ENCODE peak calls at places on chromosome 1, in ten cellular contexts. One of them, this sample, is unnamed.

GRCh38 chr1:184838374-184838995 is 83.8 kb upstream of the EDEM3 start:
- DNase-seq in epithelial cell of esophagus: peak; percentile 96
- DNase-seq in body of pancreas: peak; percentile 72
- DNase-seq in SK-N-SH: peak; percentile 9
- DNase-seq in IMR-90: peak; percentile 95
- DNase-seq in bronchial epithelial cell: peak; percentile 94
- DNase-seq in breast epithelium: peak; percentile 62
- DNase-seq in tibial artery: peak; percentile 88
- DNase-seq in AG09309: peak; percentile 94
- DNase-seq in CD8-positive, alpha-beta T cell: no peak
- DNase-seq in this sample: no peak

GRCh38 chr1:182473553-182473952 is 23.6 kb downstream of the RGSL1 start:
- DNase-seq in bronchial epithelial cell: no peak
- DNase-seq in tibial artery: no peak
- DNase-seq in AG09309: no peak
- DNase-seq in breast epithelium: no peak
- DNase-seq in IMR-90: no peak
- DNase-seq in body of pancreas: no peak
- DNase-seq in CD8-positive, alpha-beta T cell: no peak
- DNase-seq in SK-N-SH: no peak
- DNase-seq in epithelial cell of esophagus: no peak
- DNase-seq in this sample: no peak

GRCh38 chr1:22639286-22639685 is 2.9 kb downstream of the C1QA start:
- DNase-seq in breast epithelium: no peak
- DNase-seq in bronchial epithelial cell: no peak
- DNase-seq in IMR-90: peak; percentile 67
- DNase-seq in AG09309: peak; percentile 2
- DNase-seq in tibial artery: no peak
- DNase-seq in epithelial cell of esophagus: peak; percentile 14
- DNase-seq in CD8-positive, alpha-beta T cell: no peak
- DNase-seq in body of pancreas: no peak
- DNase-seq in SK-N-SH: no peak
- DNase-seq in this sample: peak; percentile 27

GRCh38 chr1:42847111-42847580 is 733 bp downstream of the ZNF691 start:
- DNase-seq in SK-N-SH: no peak
- DNase-seq in AG09309: no peak
- DNase-seq in epithelial cell of esophagus: no peak
- DNase-seq in body of pancreas: no peak
- DNase-seq in IMR-90: no peak
- DNase-seq in CD8-positive, alpha-beta T cell: no peak
- DNase-seq in bronchial epithelial cell: no peak
- DNase-seq in tibial artery: no peak
- DNase-seq in breast epithelium: no peak
- DNase-seq in this sample: no peak

GRCh38 chr1:231691618-231692259 is 65.1 kb downstream of the DISC1 start:
- DNase-seq in AG09309: no peak
- DNase-seq in epithelial cell of esophagus: peak; percentile 49
- DNase-seq in breast epithelium: no peak
- DNase-seq in tibial artery: no peak
- DNase-seq in IMR-90: peak; percentile 47
- DNase-seq in body of pancreas: no peak
- DNase-seq in SK-N-SH: peak; percentile 56
- DNase-seq in bronchial epithelial cell: peak; percentile 66
- DNase-seq in CD8-positive, alpha-beta T cell: no peak
- DNase-seq in this sample: no peak

GRCh38 chr1:216212826-216213225 is 210.4 kb downstream of the USH2A start:
- DNase-seq in breast epithelium: no peak
- DNase-seq in IMR-90: no peak
- DNase-seq in body of pancreas: no peak
- DNase-seq in tibial artery: no peak
- DNase-seq in CD8-positive, alpha-beta T cell: no peak
- DNase-seq in SK-N-SH: no peak
- DNase-seq in AG09309: no peak
- DNase-seq in bronchial epithelial cell: no peak
- DNase-seq in epithelial cell of esophagus: no peak
- DNase-seq in this sample: no peak

GRCh38 chr1:63665824-63666223 is 72.6 kb downstream of the PGM1 start:
- DNase-seq in bronchial epithelial cell: no peak
- DNase-seq in breast epithelium: no peak
- DNase-seq in SK-N-SH: no peak
- DNase-seq in tibial artery: no peak
- DNase-seq in IMR-90: no peak
- DNase-seq in CD8-positive, alpha-beta T cell: no peak
- DNase-seq in epithelial cell of esophagus: no peak
- DNase-seq in AG09309: no peak
- DNase-seq in body of pancreas: no peak
- DNase-seq in this sample: no peak

GRCh38 chr1:15196807-15197530 is 43.4 kb downstream of the TMEM51 start:
- DNase-seq in breast epithelium: peak; percentile 2
- DNase-seq in body of pancreas: peak; percentile 76
- DNase-seq in AG09309: no peak
- DNase-seq in CD8-positive, alpha-beta T cell: no peak
- DNase-seq in SK-N-SH: peak; percentile 41
- DNase-seq in epithelial cell of esophagus: peak; percentile 55
- DNase-seq in tibial artery: no peak
- DNase-seq in bronchial epithelial cell: peak; percentile 41
- DNase-seq in IMR-90: no peak
- DNase-seq in this sample: peak; percentile 76

GRCh38 chr1:227942716-227943261 is 4.9 kb downstream of the WNT9A start:
- DNase-seq in IMR-90: no peak
- DNase-seq in breast epithelium: peak; percentile 40
- DNase-seq in bronchial epithelial cell: no peak
- DNase-seq in SK-N-SH: peak; percentile 21
- DNase-seq in tibial artery: peak; percentile 60
- DNase-seq in CD8-positive, alpha-beta T cell: no peak
- DNase-seq in body of pancreas: no peak
- DNase-seq in epithelial cell of esophagus: no peak
- DNase-seq in AG09309: no peak
- DNase-seq in this sample: no peak

GRCh38 chr1:54649130-54649898 is 7.7 kb downstream of the MROH7 start:
- DNase-seq in AG09309: no peak
- DNase-seq in body of pancreas: no peak
- DNase-seq in CD8-positive, alpha-beta T cell: no peak
- DNase-seq in SK-N-SH: no peak
- DNase-seq in breast epithelium: no peak
- DNase-seq in IMR-90: no peak
- DNase-seq in tibial artery: no peak
- DNase-seq in bronchial epithelial cell: no peak
- DNase-seq in epithelial cell of esophagus: no peak
- DNase-seq in this sample: peak; percentile 73

GRCh38 chr1:89451011-89451410 is 73.6 kb upstream of the LRRC8B start:
- DNase-seq in epithelial cell of esophagus: peak; percentile 74
- DNase-seq in tibial artery: no peak
- DNase-seq in AG09309: peak; percentile 13
- DNase-seq in breast epithelium: no peak
- DNase-seq in body of pancreas: no peak
- DNase-seq in CD8-positive, alpha-beta T cell: no peak
- DNase-seq in IMR-90: peak; percentile 11
- DNase-seq in bronchial epithelial cell: peak; percentile 82
- DNase-seq in SK-N-SH: no peak
- DNase-seq in this sample: no peak

GRCh38 chr1:47226121-47226977 is 5.7 kb downstream of the TAL1 start:
- DNase-seq in epithelial cell of esophagus: no peak
- DNase-seq in AG09309: no peak
- DNase-seq in bronchial epithelial cell: no peak
- DNase-seq in SK-N-SH: no peak
- DNase-seq in breast epithelium: no peak
- DNase-seq in body of pancreas: no peak
- DNase-seq in IMR-90: no peak
- DNase-seq in CD8-positive, alpha-beta T cell: no peak
- DNase-seq in tibial artery: no peak
- DNase-seq in this sample: no peak

GRCh38 chr1:243718893-243719292 is 131.2 kb downstream of the AKT3 start:
- DNase-seq in bronchial epithelial cell: peak; percentile 50
- DNase-seq in tibial artery: no peak
- DNase-seq in breast epithelium: no peak
- DNase-seq in SK-N-SH: no peak
- DNase-seq in AG09309: peak; percentile 54
- DNase-seq in IMR-90: peak; percentile 85
- DNase-seq in epithelial cell of esophagus: peak; percentile 34
- DNase-seq in body of pancreas: no peak
- DNase-seq in CD8-positive, alpha-beta T cell: no peak
- DNase-seq in this sample: no peak

GRCh38 chr1:187042538-187042937 is 213.8 kb downstream of the PLA2G4A start:
- DNase-seq in epithelial cell of esophagus: no peak
- DNase-seq in body of pancreas: no peak
- DNase-seq in CD8-positive, alpha-beta T cell: no peak
- DNase-seq in bronchial epithelial cell: no peak
- DNase-seq in IMR-90: no peak
- DNase-seq in breast epithelium: no peak
- DNase-seq in AG09309: no peak
- DNase-seq in tibial artery: no peak
- DNase-seq in SK-N-SH: no peak
- DNase-seq in this sample: no peak

GRCh38 chr1:168643152-168643551 is 66.7 kb downstream of the XCL1 start:
- DNase-seq in CD8-positive, alpha-beta T cell: no peak
- DNase-seq in SK-N-SH: no peak
- DNase-seq in breast epithelium: no peak
- DNase-seq in AG09309: peak; percentile 33
- DNase-seq in body of pancreas: no peak
- DNase-seq in IMR-90: no peak
- DNase-seq in epithelial cell of esophagus: no peak
- DNase-seq in bronchial epithelial cell: no peak
- DNase-seq in tibial artery: no peak
- DNase-seq in this sample: no peak

GRCh38 chr1:206631085-206631509 is 4.2 kb upstream of the DYRK3 start:
- DNase-seq in breast epithelium: no peak
- DNase-seq in CD8-positive, alpha-beta T cell: no peak
- DNase-seq in tibial artery: no peak
- DNase-seq in SK-N-SH: peak; percentile 58
- DNase-seq in bronchial epithelial cell: peak; percentile 72
- DNase-seq in body of pancreas: peak; percentile 81
- DNase-seq in epithelial cell of esophagus: peak; percentile 67
- DNase-seq in AG09309: peak; percentile 67
- DNase-seq in IMR-90: peak; percentile 93
- DNase-seq in this sample: peak; percentile 27

DNA sequence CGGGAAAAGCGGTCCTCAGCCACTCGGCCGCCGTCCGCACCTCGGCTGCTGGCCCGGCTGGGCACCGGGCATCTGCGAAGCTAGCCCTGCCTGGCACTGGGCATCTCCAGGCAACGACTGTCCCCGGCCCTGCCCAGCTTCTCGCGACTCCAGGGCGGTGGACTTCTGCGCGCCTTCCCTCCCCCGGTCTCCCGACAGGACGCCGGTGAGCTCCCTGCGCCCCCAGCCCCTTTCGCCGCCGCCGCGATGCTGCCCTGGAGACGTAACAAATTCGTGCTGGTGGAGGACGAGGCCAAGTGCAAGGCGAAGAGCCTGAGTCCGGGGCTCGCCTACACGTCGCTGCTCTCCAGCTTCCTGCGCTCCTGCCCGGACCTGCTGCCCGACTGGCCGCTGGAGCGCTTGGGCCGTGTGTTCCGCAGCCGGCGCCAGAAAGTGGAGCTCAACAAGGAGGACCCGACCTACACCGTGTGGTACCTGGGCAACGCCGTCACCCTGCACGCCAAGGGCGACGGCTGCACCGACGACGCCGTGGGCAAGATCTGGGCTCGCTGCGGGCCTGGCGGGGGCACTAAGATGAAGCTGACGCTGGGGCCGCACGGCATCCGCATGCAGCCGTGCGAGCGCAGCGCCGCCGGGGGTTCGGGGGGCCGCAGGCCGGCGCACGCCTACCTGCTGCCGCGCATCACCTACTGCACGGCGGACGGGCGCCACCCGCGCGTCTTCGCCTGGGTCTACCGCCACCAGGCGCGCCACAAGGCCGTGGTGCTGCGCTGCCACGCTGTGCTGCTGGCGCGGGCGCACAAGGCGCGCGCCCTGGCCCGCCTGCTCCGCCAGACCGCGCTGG is 577 bp downstream of the FAM43B start:
- DNase-seq in AG09309: no peak
- DNase-seq in IMR-90: peak; percentile 11
- DNase-seq in tibial artery: no peak
- DNase-seq in epithelial cell of esophagus: peak; percentile 46
- DNase-seq in body of pancreas: no peak
- DNase-seq in breast epithelium: no peak
- DNase-seq in bronchial epithelial cell: no peak
- DNase-seq in SK-N-SH: peak; percentile 75
- DNase-seq in CD8-positive, alpha-beta T cell: no peak
- DNase-seq in this sample: peak; percentile 50
- H3K4me3 ChIP-seq in AG09309: peak overlapping the region; percentile 31
- H3K4me3 ChIP-seq in IMR-90: no peak overlapping the region
- H3K4me3 ChIP-seq in tibial artery: peak overlapping the region; percentile 27
- H3K4me3 ChIP-seq in epithelial cell of esophagus: no peak overlapping the region
- H3K4me3 ChIP-seq in body of pancreas: no peak overlapping the region
- H3K4me3 ChIP-seq in breast epithelium: peak overlapping the region; percentile 52
- H3K4me3 ChIP-seq in bronchial epithelial cell: no peak overlapping the region
- H3K4me3 ChIP-seq in SK-N-SH: no peak overlapping the region
- H3K4me3 ChIP-seq in CD8-positive, alpha-beta T cell: no peak overlapping the region
- H3K4me3 ChIP-seq in this sample: no peak overlapping the region

GRCh38 chr1:193104906-193105820 is at the start of gene GLRX2:
- DNase-seq in CD8-positive, alpha-beta T cell: peak; percentile 69
- DNase-seq in IMR-90: peak; percentile 85
- DNase-seq in bronchial epithelial cell: peak; percentile 66
- DNase-seq in body of pancreas: peak; percentile 88
- DNase-seq in epithelial cell of esophagus: peak; percentile 89
- DNase-seq in SK-N-SH: peak; percentile 99
- DNase-seq in tibial artery: peak; percentile 93
- DNase-seq in breast epithelium: peak; percentile 82
- DNase-seq in AG09309: no peak
- DNase-seq in this sample: peak; percentile 92
- TF ChIP-seq CTCF in CD8-positive, alpha-beta T cell: no peak
- TF ChIP-seq CTCF in IMR-90: peak; percentile 8
- TF ChIP-seq CTCF in bronchial epithelial cell: no peak
- TF ChIP-seq CTCF in body of pancreas: no peak
- TF ChIP-seq CTCF in epithelial cell of esophagus: no peak
- TF ChIP-seq CTCF in SK-N-SH: peak; percentile 9
- TF ChIP-seq CTCF in tibial artery: no peak
- TF ChIP-seq CTCF in breast epithelium: no peak
- TF ChIP-seq CTCF in AG09309: no peak
- TF ChIP-seq CTCF in this sample: no peak

GRCh38 chr1:151908228-151908691 is 1.1 kb downstream of the THEM4 start:
- DNase-seq in breast epithelium: no peak
- DNase-seq in bronchial epithelial cell: no peak
- DNase-seq in epithelial cell of esophagus: peak; percentile 40
- DNase-seq in SK-N-SH: no peak
- DNase-seq in tibial artery: no peak
- DNase-seq in IMR-90: peak; percentile 24
- DNase-seq in body of pancreas: no peak
- DNase-seq in CD8-positive, alpha-beta T cell: no peak
- DNase-seq in AG09309: no peak
- DNase-seq in this sample: no peak
- H3K4me3 ChIP-seq in breast epithelium: peak overlapping the region; percentile 67
- H3K4me3 ChIP-seq in bronchial epithelial cell: no peak overlapping the region
- H3K4me3 ChIP-seq in epithelial cell of esophagus: peak overlapping the region; percentile 57
- H3K4me3 ChIP-seq in SK-N-SH: no peak overlapping the region
- H3K4me3 ChIP-seq in tibial artery: no peak overlapping the region
- H3K4me3 ChIP-seq in IMR-90: no peak overlapping the region
- H3K4me3 ChIP-seq in body of pancreas: no peak overlapping the region
- H3K4me3 ChIP-seq in CD8-positive, alpha-beta T cell: peak overlapping the region; percentile 60
- H3K4me3 ChIP-seq in AG09309: no peak overlapping the region
- H3K4me3 ChIP-seq in this sample: no peak overlapping the region

DNA sequence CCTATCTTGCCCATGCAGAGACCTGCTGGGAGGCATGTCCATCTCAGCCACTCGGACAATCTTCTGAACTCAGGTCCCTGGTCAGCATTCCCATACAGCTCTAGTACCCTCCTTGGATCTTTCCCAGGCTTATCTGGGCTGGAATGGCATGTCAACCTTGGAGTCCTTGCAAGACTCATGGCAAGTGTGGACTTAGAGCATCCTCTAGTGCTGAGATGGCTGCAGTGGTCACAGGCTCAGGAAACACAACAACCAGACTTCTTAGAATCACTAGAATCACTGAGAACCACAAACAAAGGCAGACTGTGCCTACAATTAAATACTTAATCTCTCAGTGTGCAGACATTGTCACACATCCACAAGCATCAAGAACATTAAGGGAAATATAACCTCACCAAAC is 73.1 kb upstream of the TSHB start:
- DNase-seq in epithelial cell of esophagus: peak; percentile 70
- DNase-seq in tibial artery: no peak
- DNase-seq in IMR-90: no peak
- DNase-seq in bronchial epithelial cell: peak; percentile 60
- DNase-seq in AG09309: no peak
- DNase-seq in body of pancreas: no peak
- DNase-seq in SK-N-SH: no peak
- DNase-seq in breast epithelium: no peak
- DNase-seq in CD8-positive, alpha-beta T cell: no peak
- DNase-seq in this sample: no peak
- TF ChIP-seq CTCF in epithelial cell of esophagus: peak; percentile 87
- TF ChIP-seq CTCF in tibial artery: no peak
- TF ChIP-seq CTCF in IMR-90: peak; percentile 20
- TF ChIP-seq CTCF in bronchial epithelial cell: peak; percentile 82
- TF ChIP-seq CTCF in AG09309: peak; percentile 35
- TF ChIP-seq CTCF in body of pancreas: peak; percentile 20
- TF ChIP-seq CTCF in SK-N-SH: peak; percentile 27
- TF ChIP-seq CTCF in breast epithelium: no peak
- TF ChIP-seq CTCF in CD8-positive, alpha-beta T cell: no peak
- TF ChIP-seq CTCF in this sample: no peak

This sample was measured in mucosa of descending colon.